ENCODE peak calls at places on chromosomes 5 and 9, in ten cellular contexts. One of them, this sample, is unnamed.

GRCh38 chr5:11962122-11962521 is 57.9 kb upstream of the CTNND2 start:
- DNase-seq in AG09319: no peak
- DNase-seq in CD4-positive, alpha-beta T cell: no peak
- DNase-seq in mucosa of gallbladder: no peak
- DNase-seq in cardiac fibroblast: no peak
- DNase-seq in ACHN: no peak
- DNase-seq in GM12865: no peak
- DNase-seq in WERI-Rb-1: no peak
- DNase-seq in effector memory CD8-positive, alpha-beta T cell: no peak
- DNase-seq in activated T-cell treated with anti-CD3 and anti-CD28 coated beads, Interleukin-2, amount 50 U/mL, for 72 hours: no peak
- DNase-seq in this sample: no peak

GRCh38 chr5:171505473-171506043 is 86.1 kb downstream of the FGF18 start:
- DNase-seq in AG09319: no peak
- DNase-seq in CD4-positive, alpha-beta T cell: no peak
- DNase-seq in mucosa of gallbladder: no peak
- DNase-seq in cardiac fibroblast: no peak
- DNase-seq in ACHN: no peak
- DNase-seq in GM12865: no peak
- DNase-seq in WERI-Rb-1: no peak
- DNase-seq in effector memory CD8-positive, alpha-beta T cell: no peak
- DNase-seq in activated T-cell treated with anti-CD3 and anti-CD28 coated beads, Interleukin-2, amount 50 U/mL, for 72 hours: no peak
- DNase-seq in this sample: no peak

GRCh38 chr5:152532714-152533113 is 127.6 kb upstream of the NMUR2 start:
- DNase-seq in AG09319: peak; percentile 18
- DNase-seq in CD4-positive, alpha-beta T cell: no peak
- DNase-seq in mucosa of gallbladder: no peak
- DNase-seq in cardiac fibroblast: peak; percentile 78
- DNase-seq in ACHN: peak; percentile 47
- DNase-seq in GM12865: peak; percentile 55
- DNase-seq in WERI-Rb-1: no peak
- DNase-seq in effector memory CD8-positive, alpha-beta T cell: no peak
- DNase-seq in activated T-cell treated with anti-CD3 and anti-CD28 coated beads, Interleukin-2, amount 50 U/mL, for 72 hours: no peak
- DNase-seq in this sample: no peak

GRCh38 chr9:1709347-1709746 is 305.8 kb upstream of the SMARCA2 start:
- DNase-seq in AG09319: no peak
- DNase-seq in CD4-positive, alpha-beta T cell: no peak
- DNase-seq in mucosa of gallbladder: no peak
- DNase-seq in cardiac fibroblast: peak; percentile 9
- DNase-seq in ACHN: peak; percentile 16
- DNase-seq in GM12865: peak; percentile 37
- DNase-seq in WERI-Rb-1: peak; percentile 8
- DNase-seq in effector memory CD8-positive, alpha-beta T cell: no peak
- DNase-seq in activated T-cell treated with anti-CD3 and anti-CD28 coated beads, Interleukin-2, amount 50 U/mL, for 72 hours: no peak
- DNase-seq in this sample: no peak

GRCh38 chr5:107935641-107936040 is 264.9 kb upstream of the EFNA5 start:
- DNase-seq in AG09319: no peak
- DNase-seq in CD4-positive, alpha-beta T cell: no peak
- DNase-seq in mucosa of gallbladder: no peak
- DNase-seq in cardiac fibroblast: no peak
- DNase-seq in ACHN: no peak
- DNase-seq in GM12865: no peak
- DNase-seq in WERI-Rb-1: no peak
- DNase-seq in effector memory CD8-positive, alpha-beta T cell: no peak
- DNase-seq in activated T-cell treated with anti-CD3 and anti-CD28 coated beads, Interleukin-2, amount 50 U/mL, for 72 hours: no peak
- DNase-seq in this sample: no peak

GRCh38 chr9:131320031-131320685 is 30.6 kb downstream of the PLPP7 start:
- DNase-seq in AG09319: no peak
- DNase-seq in CD4-positive, alpha-beta T cell: no peak
- DNase-seq in mucosa of gallbladder: no peak
- DNase-seq in cardiac fibroblast: no peak
- DNase-seq in ACHN: no peak
- DNase-seq in GM12865: no peak
- DNase-seq in WERI-Rb-1: peak; percentile 81
- DNase-seq in effector memory CD8-positive, alpha-beta T cell: no peak
- DNase-seq in activated T-cell treated with anti-CD3 and anti-CD28 coated beads, Interleukin-2, amount 50 U/mL, for 72 hours: no peak
- DNase-seq in this sample: no peak

GRCh38 chr5:73541981-73542380 is 23.5 kb downstream of the ANKRA2 start:
- DNase-seq in AG09319: no peak
- DNase-seq in CD4-positive, alpha-beta T cell: no peak
- DNase-seq in mucosa of gallbladder: no peak
- DNase-seq in cardiac fibroblast: no peak
- DNase-seq in ACHN: no peak
- DNase-seq in GM12865: no peak
- DNase-seq in WERI-Rb-1: no peak
- DNase-seq in effector memory CD8-positive, alpha-beta T cell: no peak
- DNase-seq in activated T-cell treated with anti-CD3 and anti-CD28 coated beads, Interleukin-2, amount 50 U/mL, for 72 hours: no peak
- DNase-seq in this sample: no peak

GRCh38 chr5:97628011-97628410 is 445.0 kb upstream of the RIOK2 start:
- DNase-seq in AG09319: no peak
- DNase-seq in CD4-positive, alpha-beta T cell: no peak
- DNase-seq in mucosa of gallbladder: no peak
- DNase-seq in cardiac fibroblast: peak; percentile 10
- DNase-seq in ACHN: no peak
- DNase-seq in GM12865: no peak
- DNase-seq in WERI-Rb-1: no peak
- DNase-seq in effector memory CD8-positive, alpha-beta T cell: no peak
- DNase-seq in activated T-cell treated with anti-CD3 and anti-CD28 coated beads, Interleukin-2, amount 50 U/mL, for 72 hours: no peak
- DNase-seq in this sample: no peak

GRCh38 chr5:113612060-113612496 is 98.6 kb downstream of the YTHDC2 start:
- DNase-seq in AG09319: no peak
- DNase-seq in CD4-positive, alpha-beta T cell: no peak
- DNase-seq in mucosa of gallbladder: no peak
- DNase-seq in cardiac fibroblast: peak; percentile 54
- DNase-seq in ACHN: peak; percentile 31
- DNase-seq in GM12865: peak; percentile 32
- DNase-seq in WERI-Rb-1: no peak
- DNase-seq in effector memory CD8-positive, alpha-beta T cell: no peak
- DNase-seq in activated T-cell treated with anti-CD3 and anti-CD28 coated beads, Interleukin-2, amount 50 U/mL, for 72 hours: no peak
- DNase-seq in this sample: no peak

GRCh38 chr9:110440161-110440560 is 102.5 kb upstream of the TXNDC8 start:
- DNase-seq in AG09319: peak; percentile 72
- DNase-seq in CD4-positive, alpha-beta T cell: no peak
- DNase-seq in mucosa of gallbladder: no peak
- DNase-seq in cardiac fibroblast: peak; percentile 85
- DNase-seq in ACHN: no peak
- DNase-seq in GM12865: no peak
- DNase-seq in WERI-Rb-1: no peak
- DNase-seq in effector memory CD8-positive, alpha-beta T cell: no peak
- DNase-seq in activated T-cell treated with anti-CD3 and anti-CD28 coated beads, Interleukin-2, amount 50 U/mL, for 72 hours: no peak
- DNase-seq in this sample: no peak

GRCh38 chr5:136066705-136067271 is 38.0 kb downstream of the TGFBI start:
- DNase-seq in AG09319: peak; percentile 55
- DNase-seq in CD4-positive, alpha-beta T cell: no peak
- DNase-seq in mucosa of gallbladder: no peak
- DNase-seq in cardiac fibroblast: peak; percentile 55
- DNase-seq in ACHN: peak; percentile 15
- DNase-seq in GM12865: no peak
- DNase-seq in WERI-Rb-1: peak; percentile 42
- DNase-seq in effector memory CD8-positive, alpha-beta T cell: no peak
- DNase-seq in activated T-cell treated with anti-CD3 and anti-CD28 coated beads, Interleukin-2, amount 50 U/mL, for 72 hours: no peak
- DNase-seq in this sample: no peak

GRCh38 chr9:134575103-134575816 is 66.3 kb upstream of the COL5A1 start:
- DNase-seq in AG09319: no peak
- DNase-seq in CD4-positive, alpha-beta T cell: no peak
- DNase-seq in mucosa of gallbladder: peak; percentile 5
- DNase-seq in cardiac fibroblast: no peak
- DNase-seq in ACHN: no peak
- DNase-seq in GM12865: no peak
- DNase-seq in WERI-Rb-1: no peak
- DNase-seq in effector memory CD8-positive, alpha-beta T cell: no peak
- DNase-seq in activated T-cell treated with anti-CD3 and anti-CD28 coated beads, Interleukin-2, amount 50 U/mL, for 72 hours: no peak
- DNase-seq in this sample: no peak

GRCh38 chr5:155027993-155028629 is 14.6 kb downstream of the KIF4B start:
- DNase-seq in AG09319: no peak
- DNase-seq in CD4-positive, alpha-beta T cell: no peak
- DNase-seq in mucosa of gallbladder: no peak
- DNase-seq in cardiac fibroblast: peak; percentile 25
- DNase-seq in ACHN: peak; percentile 24
- DNase-seq in GM12865: peak; percentile 26
- DNase-seq in WERI-Rb-1: peak; percentile 13
- DNase-seq in effector memory CD8-positive, alpha-beta T cell: no peak
- DNase-seq in activated T-cell treated with anti-CD3 and anti-CD28 coated beads, Interleukin-2, amount 50 U/mL, for 72 hours: no peak
- DNase-seq in this sample: no peak

GRCh38 chr5:96083361-96083881 is 121.8 kb upstream of the ELL2 start:
- DNase-seq in AG09319: no peak
- DNase-seq in CD4-positive, alpha-beta T cell: no peak
- DNase-seq in mucosa of gallbladder: no peak
- DNase-seq in cardiac fibroblast: no peak
- DNase-seq in ACHN: no peak
- DNase-seq in GM12865: no peak
- DNase-seq in WERI-Rb-1: no peak
- DNase-seq in effector memory CD8-positive, alpha-beta T cell: no peak
- DNase-seq in activated T-cell treated with anti-CD3 and anti-CD28 coated beads, Interleukin-2, amount 50 U/mL, for 72 hours: peak; percentile 17
- DNase-seq in this sample: no peak

GRCh38 chr5:11815916-11816315 is 88.3 kb downstream of the CTNND2 start:
- DNase-seq in AG09319: no peak
- DNase-seq in CD4-positive, alpha-beta T cell: no peak
- DNase-seq in mucosa of gallbladder: no peak
- DNase-seq in cardiac fibroblast: no peak
- DNase-seq in ACHN: no peak
- DNase-seq in GM12865: no peak
- DNase-seq in WERI-Rb-1: no peak
- DNase-seq in effector memory CD8-positive, alpha-beta T cell: no peak
- DNase-seq in activated T-cell treated with anti-CD3 and anti-CD28 coated beads, Interleukin-2, amount 50 U/mL, for 72 hours: no peak
- DNase-seq in this sample: no peak

GRCh38 chr9:115808108-115808507 is 345.5 kb upstream of the PAPPA start:
- DNase-seq in AG09319: no peak
- DNase-seq in CD4-positive, alpha-beta T cell: no peak
- DNase-seq in mucosa of gallbladder: peak; percentile 54
- DNase-seq in cardiac fibroblast: peak; percentile 29
- DNase-seq in ACHN: no peak
- DNase-seq in GM12865: no peak
- DNase-seq in WERI-Rb-1: no peak
- DNase-seq in effector memory CD8-positive, alpha-beta T cell: no peak
- DNase-seq in activated T-cell treated with anti-CD3 and anti-CD28 coated beads, Interleukin-2, amount 50 U/mL, for 72 hours: no peak
- DNase-seq in this sample: no peak

GRCh38 chr9:86605303-86605702 is 251.1 kb upstream of the TUT7 start:
- DNase-seq in AG09319: no peak
- DNase-seq in CD4-positive, alpha-beta T cell: no peak
- DNase-seq in mucosa of gallbladder: no peak
- DNase-seq in cardiac fibroblast: no peak
- DNase-seq in ACHN: no peak
- DNase-seq in GM12865: no peak
- DNase-seq in WERI-Rb-1: no peak
- DNase-seq in effector memory CD8-positive, alpha-beta T cell: no peak
- DNase-seq in activated T-cell treated with anti-CD3 and anti-CD28 coated beads, Interleukin-2, amount 50 U/mL, for 72 hours: no peak
- DNase-seq in this sample: no peak

GRCh38 chr5:131488463-131488862 is 146.6 kb downstream of the RAPGEF6 start:
- DNase-seq in AG09319: no peak
- DNase-seq in CD4-positive, alpha-beta T cell: no peak
- DNase-seq in mucosa of gallbladder: no peak
- DNase-seq in cardiac fibroblast: peak; percentile 60
- DNase-seq in ACHN: no peak
- DNase-seq in GM12865: peak; percentile 79
- DNase-seq in WERI-Rb-1: no peak
- DNase-seq in effector memory CD8-positive, alpha-beta T cell: no peak
- DNase-seq in activated T-cell treated with anti-CD3 and anti-CD28 coated beads, Interleukin-2, amount 50 U/mL, for 72 hours: no peak
- DNase-seq in this sample: no peak

GRCh38 chr9:76218151-76218867 is 175.9 kb downstream of the RFK start:
- DNase-seq in AG09319: no peak
- DNase-seq in CD4-positive, alpha-beta T cell: no peak
- DNase-seq in mucosa of gallbladder: no peak
- DNase-seq in cardiac fibroblast: no peak
- DNase-seq in ACHN: no peak
- DNase-seq in GM12865: no peak
- DNase-seq in WERI-Rb-1: no peak
- DNase-seq in effector memory CD8-positive, alpha-beta T cell: no peak
- DNase-seq in activated T-cell treated with anti-CD3 and anti-CD28 coated beads, Interleukin-2, amount 50 U/mL, for 72 hours: no peak
- DNase-seq in this sample: no peak

GRCh38 chr5:54460181-54460919 is 4.9 kb downstream of the HSPB3 start:
- DNase-seq in AG09319: no peak
- DNase-seq in CD4-positive, alpha-beta T cell: no peak
- DNase-seq in mucosa of gallbladder: no peak
- DNase-seq in cardiac fibroblast: peak; percentile 25
- DNase-seq in ACHN: no peak
- DNase-seq in GM12865: no peak
- DNase-seq in WERI-Rb-1: no peak
- DNase-seq in effector memory CD8-positive, alpha-beta T cell: no peak
- DNase-seq in activated T-cell treated with anti-CD3 and anti-CD28 coated beads, Interleukin-2, amount 50 U/mL, for 72 hours: no peak
- DNase-seq in this sample: no peak

GRCh38 chr5:119389288-119390065 is 33.7 kb downstream of the TNFAIP8 start:
- DNase-seq in AG09319: no peak
- DNase-seq in CD4-positive, alpha-beta T cell: no peak
- DNase-seq in mucosa of gallbladder: peak; percentile 28
- DNase-seq in cardiac fibroblast: no peak
- DNase-seq in ACHN: no peak
- DNase-seq in GM12865: peak; percentile 39
- DNase-seq in WERI-Rb-1: no peak
- DNase-seq in effector memory CD8-positive, alpha-beta T cell: no peak
- DNase-seq in activated T-cell treated with anti-CD3 and anti-CD28 coated beads, Interleukin-2, amount 50 U/mL, for 72 hours: no peak
- DNase-seq in this sample: no peak

GRCh38 chr9:126440938-126441337 is 114.3 kb downstream of the MVB12B start:
- DNase-seq in AG09319: peak; percentile 22
- DNase-seq in CD4-positive, alpha-beta T cell: no peak
- DNase-seq in mucosa of gallbladder: no peak
- DNase-seq in cardiac fibroblast: no peak
- DNase-seq in ACHN: no peak
- DNase-seq in GM12865: no peak
- DNase-seq in WERI-Rb-1: no peak
- DNase-seq in effector memory CD8-positive, alpha-beta T cell: no peak
- DNase-seq in activated T-cell treated with anti-CD3 and anti-CD28 coated beads, Interleukin-2, amount 50 U/mL, for 72 hours: no peak
- DNase-seq in this sample: no peak

GRCh38 chr5:174895360-174895759 is 171.0 kb downstream of the MSX2 start:
- DNase-seq in AG09319: no peak
- DNase-seq in CD4-positive, alpha-beta T cell: no peak
- DNase-seq in mucosa of gallbladder: no peak
- DNase-seq in cardiac fibroblast: no peak
- DNase-seq in ACHN: no peak
- DNase-seq in GM12865: no peak
- DNase-seq in WERI-Rb-1: no peak
- DNase-seq in effector memory CD8-positive, alpha-beta T cell: no peak
- DNase-seq in activated T-cell treated with anti-CD3 and anti-CD28 coated beads, Interleukin-2, amount 50 U/mL, for 72 hours: no peak
- DNase-seq in this sample: no peak

GRCh38 chr5:157431544-157432200 is 28.3 kb upstream of the NIPAL4 start:
- DNase-seq in AG09319: peak; percentile 23
- DNase-seq in CD4-positive, alpha-beta T cell: no peak
- DNase-seq in mucosa of gallbladder: peak; percentile 45
- DNase-seq in cardiac fibroblast: peak; percentile 76
- DNase-seq in ACHN: peak; percentile 63
- DNase-seq in GM12865: peak; percentile 73
- DNase-seq in WERI-Rb-1: no peak
- DNase-seq in effector memory CD8-positive, alpha-beta T cell: peak; percentile 31
- DNase-seq in activated T-cell treated with anti-CD3 and anti-CD28 coated beads, Interleukin-2, amount 50 U/mL, for 72 hours: peak; percentile 14
- DNase-seq in this sample: no peak

GRCh38 chr9:26888271-26888670 is 4.3 kb downstream of the CAAP1 start:
- DNase-seq in AG09319: no peak
- DNase-seq in CD4-positive, alpha-beta T cell: no peak
- DNase-seq in mucosa of gallbladder: no peak
- DNase-seq in cardiac fibroblast: peak; percentile 28
- DNase-seq in ACHN: no peak
- DNase-seq in GM12865: no peak
- DNase-seq in WERI-Rb-1: no peak
- DNase-seq in effector memory CD8-positive, alpha-beta T cell: no peak
- DNase-seq in activated T-cell treated with anti-CD3 and anti-CD28 coated beads, Interleukin-2, amount 50 U/mL, for 72 hours: no peak
- DNase-seq in this sample: no peak

GRCh38 chr9:69999331-69999730 is 44.3 kb upstream of the MAMDC2 start:
- DNase-seq in AG09319: no peak
- DNase-seq in CD4-positive, alpha-beta T cell: no peak
- DNase-seq in mucosa of gallbladder: no peak
- DNase-seq in cardiac fibroblast: no peak
- DNase-seq in ACHN: no peak
- DNase-seq in GM12865: no peak
- DNase-seq in WERI-Rb-1: no peak
- DNase-seq in effector memory CD8-positive, alpha-beta T cell: no peak
- DNase-seq in activated T-cell treated with anti-CD3 and anti-CD28 coated beads, Interleukin-2, amount 50 U/mL, for 72 hours: no peak
- DNase-seq in this sample: no peak

GRCh38 chr5:55608595-55608994 is 73.8 kb upstream of the PLPP1 start:
- DNase-seq in AG09319: no peak
- DNase-seq in CD4-positive, alpha-beta T cell: no peak
- DNase-seq in mucosa of gallbladder: no peak
- DNase-seq in cardiac fibroblast: no peak
- DNase-seq in ACHN: no peak
- DNase-seq in GM12865: no peak
- DNase-seq in WERI-Rb-1: no peak
- DNase-seq in effector memory CD8-positive, alpha-beta T cell: no peak
- DNase-seq in activated T-cell treated with anti-CD3 and anti-CD28 coated beads, Interleukin-2, amount 50 U/mL, for 72 hours: no peak
- DNase-seq in this sample: no peak

GRCh38 chr5:126031989-126032716 is 391.1 kb upstream of the GRAMD2B start:
- DNase-seq in AG09319: no peak
- DNase-seq in CD4-positive, alpha-beta T cell: no peak
- DNase-seq in mucosa of gallbladder: peak; percentile 25
- DNase-seq in cardiac fibroblast: peak; percentile 81
- DNase-seq in ACHN: no peak
- DNase-seq in GM12865: no peak
- DNase-seq in WERI-Rb-1: no peak
- DNase-seq in effector memory CD8-positive, alpha-beta T cell: no peak
- DNase-seq in activated T-cell treated with anti-CD3 and anti-CD28 coated beads, Interleukin-2, amount 50 U/mL, for 72 hours: no peak
- DNase-seq in this sample: no peak

This sample was measured in T-helper 9 cell.